ENCODE peak calls at places on chromosomes 12 and 14, in five cellular contexts. R is IMR-90, O is neuronal stem cell, T is trophoblast cell, J is mesendoderm. M is an unnamed sample.

GRCh38 chr14:24915958-24916595 is 133.9 kb downstream of the STXBP6 start:
- DNase-seq in R (peak), O (no peak), T (no peak), J (no peak), M (no peak)

GRCh38 chr14:99415496-99416281 is 65.0 kb downstream of the SETD3 start:
- DNase-seq in R (peak), O (peak), T (peak), J (peak), M (peak)

GRCh38 chr12:116492703-116493324 is 66.4 kb upstream of the MAP1LC3B2 start:
- DNase-seq in R (peak), O (no peak), T (no peak), J (peak), M (no peak)

GRCh38 chr12:75550401-75550851 is 39.0 kb upstream of the KRR1 start:
- DNase-seq in R (peak), O (no peak), T (no peak), J (no peak), M (no peak)

GRCh38 chr14:71011479-71011878 is 104.2 kb downstream of the PCNX1 start:
- DNase-seq in R (no peak), O (no peak), T (no peak), J (no peak), M (no peak)

GRCh38 chr12:124684496-124684895 is 117.1 kb upstream of the NCOR2 start:
- DNase-seq in R (peak), O (no peak), T (peak), J (no peak), M (no peak)

GRCh38 chr14:52481864-52482263 is 70.4 kb downstream of the TXNDC16 start:
- DNase-seq in R (no peak), O (no peak), T (no peak), J (no peak), M (no peak)

GRCh38 chr14:66503532-66503931 is 4.4 kb upstream of the GPHN start:
- DNase-seq in R (peak), O (no peak), T (peak), J (no peak), M (no peak)

GRCh38 chr12:6451348-6452244 is at the start of gene TAPBPL:
- DNase-seq in R (peak), O (no peak), T (peak), J (peak), M (peak)

GRCh38 chr12:52023182-52023975 is 16.6 kb downstream of the TAMALIN start:
- DNase-seq in R (peak), O (peak), T (peak), J (peak), M (peak)

GRCh38 chr12:10143205-10143604 is 13.2 kb upstream of the CLEC7A start:
- DNase-seq in R (peak), O (no peak), T (no peak), J (no peak), M (no peak)

GRCh38 chr12:52380271-52380694 is 5.2 kb downstream of the KRT84 start:
- DNase-seq in R (no peak), O (no peak), T (peak), J (peak), M (peak)

DNA sequence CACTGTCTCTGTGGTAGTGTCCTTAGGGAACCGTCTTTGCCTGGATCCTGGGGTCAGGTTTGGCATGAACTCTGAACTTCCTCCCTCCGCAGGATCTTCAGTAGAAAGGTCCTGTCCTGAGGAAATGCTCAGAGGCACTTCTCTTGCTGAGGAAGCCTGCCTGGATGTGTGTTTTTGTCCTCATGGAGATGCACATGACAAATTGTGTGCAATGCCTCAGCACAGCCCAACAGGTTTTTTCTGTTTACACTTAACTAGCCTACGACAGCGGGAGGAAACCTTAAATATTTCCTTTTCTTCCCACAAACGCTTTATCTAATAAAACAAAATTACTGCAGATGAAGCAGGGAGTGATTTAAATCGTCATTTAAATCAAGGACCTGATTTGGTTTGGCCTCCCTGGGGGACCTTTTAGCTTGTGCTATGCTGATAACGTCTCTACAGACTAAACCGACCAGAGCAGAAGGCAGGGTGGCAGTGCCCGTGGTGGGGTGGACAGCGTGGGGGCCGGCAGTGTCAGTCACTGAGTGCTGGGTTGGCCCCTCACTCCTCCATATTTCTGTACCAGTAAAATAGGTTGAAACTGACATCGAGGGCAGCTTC is 18.5 kb downstream of the FBXL14 start:
- DNase-seq in R (peak), O (no peak), T (no peak), J (no peak), M (no peak)
- H2BK120ac ChIP-seq in R (peak), O (no peak), T (no peak), J (no peak), M (no peak)

DNA sequence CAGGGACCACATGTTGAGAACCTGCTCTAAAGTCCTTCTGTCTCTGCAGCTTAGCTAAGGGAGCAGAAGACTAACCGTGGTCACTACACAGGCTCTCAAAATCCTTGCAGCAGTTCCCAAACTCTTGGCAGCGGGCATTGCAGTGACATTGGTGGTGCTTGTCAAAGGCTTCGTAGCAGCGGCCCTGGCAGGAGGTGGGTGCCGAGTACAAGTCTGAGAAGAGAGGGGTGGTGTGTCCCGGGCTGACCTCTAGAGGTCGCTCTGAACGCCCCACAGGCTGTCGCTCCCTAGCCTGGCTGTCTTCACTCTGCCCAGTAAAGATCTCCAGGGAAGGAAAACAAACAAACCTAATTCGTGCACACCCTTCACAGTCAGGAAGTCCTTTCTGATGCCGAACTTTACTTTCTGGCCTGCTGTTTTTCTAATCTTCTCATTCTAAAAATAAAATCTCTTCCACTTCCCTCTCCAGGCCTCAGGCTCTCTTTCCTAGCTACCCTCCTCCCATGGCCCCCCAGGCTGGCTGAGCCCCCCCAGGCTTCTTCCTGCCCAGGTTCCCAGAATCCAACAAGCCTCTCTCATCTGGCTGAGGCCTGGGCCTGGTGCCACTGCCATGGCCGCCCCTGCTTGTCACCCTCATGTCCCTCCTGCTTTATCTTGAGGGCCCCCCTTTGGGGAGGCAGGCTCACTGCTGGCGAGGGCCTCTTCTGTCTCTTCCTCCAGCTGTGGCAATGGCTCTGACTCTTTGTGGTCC is 7.7 kb downstream of the ENDOU start:
- DNase-seq in R (peak), O (peak), T (peak), J (peak), M (peak)
- H2BK120ac ChIP-seq in R (peak), O (no peak), T (no peak), J (no peak), M (no peak)

DNA sequence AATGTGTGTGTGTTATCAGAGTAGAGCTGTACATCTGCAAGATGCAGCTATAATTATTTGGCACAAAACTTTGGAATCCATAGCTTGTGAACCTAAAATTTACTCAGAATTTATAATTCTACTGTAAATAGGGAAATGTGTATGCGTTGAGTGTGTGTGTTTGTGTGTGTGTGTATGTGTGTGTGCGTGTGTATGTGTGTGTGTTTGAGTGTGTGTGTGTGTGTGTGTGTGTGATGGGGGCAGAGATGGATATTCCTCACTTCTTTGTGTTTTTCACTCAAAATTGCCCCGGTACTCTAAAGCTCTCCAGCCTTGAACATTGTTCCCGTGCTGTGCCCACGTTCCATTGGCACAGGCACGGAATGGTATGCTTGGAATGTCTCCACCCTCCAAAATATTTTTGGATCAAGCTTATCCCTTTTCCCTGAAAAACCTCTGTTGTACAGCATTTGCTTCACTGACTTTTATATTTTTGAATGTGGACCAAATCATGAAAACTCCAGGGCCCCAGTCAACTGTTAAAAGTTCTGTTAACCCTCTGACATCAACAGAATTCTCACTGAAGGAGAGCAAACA is 150.3 kb upstream of the BMP4 start:
- DNase-seq in R (no peak), O (peak), T (no peak), J (peak), M (no peak)
- H2BK120ac ChIP-seq in R (peak), O (no peak), T (no peak), J (no peak), M (no peak)

DNA sequence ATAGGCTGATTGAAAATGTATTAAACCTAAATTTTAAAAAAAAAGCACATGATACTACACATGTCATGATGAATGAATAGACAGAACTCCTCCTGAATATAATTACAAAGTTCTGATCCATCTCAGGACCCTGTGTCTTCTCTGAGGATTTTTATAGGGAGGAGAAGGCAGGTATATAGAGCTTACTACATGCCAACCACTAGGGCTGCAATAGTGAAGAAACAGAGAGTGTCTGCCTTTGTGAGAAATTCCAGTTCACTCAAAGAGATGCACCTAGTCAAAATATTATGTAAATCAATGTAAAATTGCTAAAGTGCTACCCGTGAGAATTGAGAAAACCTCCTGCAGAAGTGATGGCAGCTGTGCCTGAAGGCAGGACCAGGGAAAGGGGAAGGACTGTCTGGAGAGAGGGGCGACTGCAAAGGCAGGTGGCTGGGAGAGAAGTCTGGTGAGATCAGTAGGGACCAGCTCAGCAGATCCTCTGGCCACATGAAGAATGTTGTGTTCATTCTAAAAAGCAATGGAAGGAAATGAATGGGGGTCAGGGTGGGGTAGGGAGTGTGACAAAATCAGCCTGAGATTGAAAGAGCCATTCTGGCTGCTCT is 15.1 kb downstream of the ABHD4 start:
- DNase-seq in R (no peak), O (no peak), T (peak), J (no peak), M (no peak)
- H2BK120ac ChIP-seq in R (peak), O (no peak), T (peak), J (no peak), M (no peak)

M was measured in H9.